ENCODE peak calls at places on chromosomes 13 and 19, in five cellular contexts. N, A, C, I and O are unnamed samples.

GRCh38 chr19:8096071-8096470 is 43.5 kb downstream of the CCL25 start:
- DNase-seq in N (no peak), A (peak; percentile 40), C (no peak), I (no peak), O (no peak)

GRCh38 chr19:45693168-45693788 is 812 bp downstream of the QPCTL start:
- DNase-seq in N (no peak), A (peak; percentile 86), C (peak; percentile 94), I (peak; percentile 83), O (peak; percentile 85)

GRCh38 chr19:5665781-5666513 is 14.4 kb downstream of the MICOS13 start:
- DNase-seq in N (no peak), A (peak; percentile 37), C (no peak), I (no peak), O (peak; percentile 52)

GRCh38 chr13:34419025-34419424 is 523.0 kb upstream of the NBEA start:
- DNase-seq in N (no peak), A (no peak), C (no peak), I (no peak), O (peak; percentile 47)

GRCh38 chr13:51781246-51782022 is 22.5 kb downstream of the DHRS12 start:
- DNase-seq in N (no peak), A (peak; percentile 75), C (no peak), I (peak; percentile 57), O (peak; percentile 45)

GRCh38 chr13:113802090-113802531 is 43.1 kb downstream of the TMEM255B start:
- DNase-seq in N (peak; percentile 30), A (no peak), C (peak; percentile 81), I (peak; percentile 85), O (peak; percentile 83)

GRCh38 chr13:90375851-90376250 is 971.6 kb upstream of the MIR17HG start:
- DNase-seq in N (no peak), A (no peak), C (no peak), I (no peak), O (no peak)

GRCh38 chr13:76882431-76882830 is 3.8 kb downstream of the KCTD12 start:
- DNase-seq in N (no peak), A (peak; percentile 28), C (no peak), I (no peak), O (peak; percentile 24)

GRCh38 chr13:38566526-38566925 is 120.4 kb upstream of the FREM2 start:
- DNase-seq in N (no peak), A (no peak), C (no peak), I (no peak), O (no peak)

GRCh38 chr19:1889907-1890306 is 4.6 kb upstream of the ABHD17A start:
- DNase-seq in N (no peak), A (no peak), C (no peak), I (no peak), O (no peak)

GRCh38 chr19:47485210-47485609 is 1.2 kb upstream of the KPTN start:
- DNase-seq in N (no peak), A (no peak), C (no peak), I (no peak), O (no peak)

GRCh38 chr13:24110011-24110410 is 50.5 kb upstream of the SPATA13 start:
- DNase-seq in N (no peak), A (no peak), C (no peak), I (no peak), O (no peak)

GRCh38 chr13:101965096-101965495 is 436.8 kb downstream of the FGF14 start:
- DNase-seq in N (no peak), A (no peak), C (no peak), I (no peak), O (no peak)

GRCh38 chr19:13847033-13847899 is 29.7 kb upstream of the NANOS3 start:
- DNase-seq in N (peak; percentile 95), A (peak; percentile 97), C (peak; percentile 98), I (peak; percentile 92), O (peak; percentile 97)

DNA sequence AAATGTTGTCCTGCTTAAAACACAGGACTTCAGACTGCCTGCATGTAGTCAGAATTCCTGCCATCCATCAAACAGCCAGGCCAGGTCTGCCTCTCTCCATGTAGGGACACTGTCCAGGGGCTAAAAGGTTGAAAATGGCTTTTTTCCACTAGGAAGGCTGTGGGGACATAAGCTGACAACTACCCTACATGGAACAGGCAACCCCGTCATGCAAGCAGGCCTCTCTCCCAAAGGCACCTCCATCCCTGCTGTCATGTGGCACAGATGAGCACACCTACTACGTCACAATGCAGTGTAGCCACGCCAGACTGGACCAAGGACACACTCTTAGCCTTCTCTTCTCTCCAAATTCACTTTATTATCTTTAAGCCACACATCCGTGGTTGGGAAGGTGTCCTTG is 40.8 kb downstream of the LATS2 start:
- DNase-seq in N (no peak), A (no peak), C (no peak), I (peak; percentile 14), O (no peak)
- H3K23ac ChIP-seq in N (no peak overlapping the region), A (no peak overlapping the region), C (no peak overlapping the region), I (no peak overlapping the region), O (no peak overlapping the region)

GRCh38 chr19:40133491-40133890 is 42.7 kb upstream of the ZNF780A start:
- DNase-seq in N (no peak), A (no peak), C (no peak), I (no peak), O (no peak)
- H2BK12ac ChIP-seq in N (no peak overlapping the region), A (no peak overlapping the region), C (no peak overlapping the region), I (no peak overlapping the region), O (no peak overlapping the region)

GRCh38 chr19:57613941-57614743 is at the start of gene ZNF134:
- DNase-seq in N (peak; percentile 77), A (peak; percentile 95), C (peak; percentile 90), I (peak; percentile 94), O (peak; percentile 92)
- H3K23ac ChIP-seq in N (peak within 1 kb of the TSS; percentile 89), A (no peak within 1 kb of the TSS), C (no peak within 1 kb of the TSS), I (no peak within 1 kb of the TSS), O (no peak within 1 kb of the TSS)

GRCh38 chr13:93409816-93410215 is 183.2 kb downstream of the GPC6 start:
- DNase-seq in N (no peak), A (no peak), C (no peak), I (no peak), O (no peak)
- H2BK12ac ChIP-seq in N (no peak overlapping the region), A (no peak overlapping the region), C (no peak overlapping the region), I (no peak overlapping the region), O (no peak overlapping the region)

DNA sequence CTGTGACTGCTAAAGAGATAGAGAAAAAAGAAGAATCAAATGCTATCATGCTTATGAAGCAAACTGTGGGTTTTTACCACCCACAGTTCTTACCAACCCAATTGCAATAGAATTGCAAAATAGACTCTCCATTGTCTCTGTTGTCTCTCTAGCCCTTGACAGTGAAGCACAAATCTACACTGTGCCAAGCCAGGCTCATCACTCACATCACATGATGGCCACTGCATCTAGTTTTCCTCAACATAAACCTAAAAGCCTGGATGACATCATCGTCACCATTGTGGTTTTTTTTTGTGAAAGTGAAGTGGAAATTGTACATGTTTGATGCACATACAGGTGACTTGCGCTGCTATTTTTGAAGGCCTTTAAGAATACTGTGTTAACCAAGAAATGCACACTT is 56.1 kb downstream of the KL start:
- DNase-seq in N (no peak), A (no peak), C (no peak), I (no peak), O (no peak)
- H3K23ac ChIP-seq in N (no peak overlapping the region), A (no peak overlapping the region), C (no peak overlapping the region), I (no peak overlapping the region), O (no peak overlapping the region)

GRCh38 chr13:88656751-88657150 is 985.6 kb downstream of the SLITRK5 start:
- DNase-seq in N (no peak), A (no peak), C (no peak), I (no peak), O (no peak)
- H2BK12ac ChIP-seq in N (no peak overlapping the region), A (no peak overlapping the region), C (no peak overlapping the region), I (no peak overlapping the region), O (no peak overlapping the region)

GRCh38 chr13:80118507-80118906 is 222.4 kb downstream of the SPRY2 start:
- DNase-seq in N (no peak), A (no peak), C (no peak), I (no peak), O (no peak)

GRCh38 chr13:80126382-80127068 is 214.4 kb downstream of the SPRY2 start:
- DNase-seq in N (no peak), A (no peak), C (no peak), I (no peak), O (no peak)

GRCh38 chr13:80118099-80118498 is 222.8 kb downstream of the SPRY2 start:
- DNase-seq in N (no peak), A (no peak), C (no peak), I (no peak), O (no peak)

GRCh38 chr13:80121038-80121437 is 219.9 kb downstream of the SPRY2 start:
- DNase-seq in N (no peak), A (no peak), C (no peak), I (no peak), O (no peak)

DNA sequence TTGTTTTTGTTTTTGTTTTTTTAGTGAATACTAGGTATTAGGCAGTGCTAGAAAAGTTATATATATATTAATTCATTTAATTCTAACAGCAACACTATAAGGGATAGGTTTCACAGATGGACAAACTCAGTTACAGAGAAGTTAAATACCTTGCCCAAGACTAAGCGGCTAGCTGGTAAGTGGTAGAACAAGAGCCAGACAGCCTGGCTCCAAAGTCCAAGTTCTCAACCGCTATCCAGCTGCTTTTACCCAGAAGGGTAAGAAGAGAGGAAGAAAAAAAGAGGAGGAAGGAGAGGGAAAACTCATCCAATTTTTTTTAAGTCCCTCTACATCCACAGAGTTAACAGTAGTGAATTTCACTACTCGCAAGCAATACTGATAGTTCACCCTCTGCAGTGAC is 217.0 kb downstream of the SPRY2 start:
- DNase-seq in N (no peak), A (no peak), C (no peak), I (no peak), O (no peak)
- H3K23ac ChIP-seq in N (no peak overlapping the region), A (no peak overlapping the region), C (no peak overlapping the region), I (no peak overlapping the region), O (no peak overlapping the region)

DNA sequence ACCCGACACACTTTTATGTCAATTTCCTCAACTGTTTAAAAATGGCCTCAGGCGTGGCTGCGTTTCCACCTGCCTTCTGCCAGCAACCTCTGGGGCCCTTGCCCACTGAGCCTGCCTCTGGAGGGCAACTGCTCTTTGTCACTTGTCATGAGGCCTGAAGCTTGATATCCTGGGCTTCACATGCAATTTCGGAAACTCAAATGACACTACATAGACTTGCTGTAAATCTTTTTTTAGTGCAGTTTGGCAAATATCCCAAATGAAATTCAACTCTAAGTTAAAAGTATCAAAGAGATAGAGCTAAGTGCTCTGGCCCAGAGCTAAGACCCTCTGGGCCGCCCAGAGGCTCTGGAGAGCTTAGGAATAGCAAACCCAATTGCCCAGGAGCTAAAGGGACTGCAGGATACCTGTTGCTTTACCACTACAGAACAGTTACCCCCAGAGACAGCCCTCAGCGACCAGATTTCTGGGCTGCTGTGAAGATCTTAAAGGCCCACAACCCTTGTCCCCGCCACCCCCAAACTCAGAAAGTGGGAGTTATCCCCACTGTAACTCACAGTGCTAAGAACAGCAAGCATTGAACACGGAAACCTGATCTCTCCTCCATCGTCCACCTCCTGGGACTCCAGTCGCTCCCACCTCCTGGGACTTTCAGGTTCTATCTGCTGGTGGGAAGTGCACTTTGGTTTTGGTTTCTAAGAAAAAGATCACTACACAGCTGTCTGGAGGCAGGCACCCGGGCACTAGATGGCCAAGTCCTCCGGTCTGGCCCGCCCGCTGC is 19.4 kb downstream of the GJA3 start:
- DNase-seq in N (no peak), A (no peak), C (no peak), I (no peak), O (no peak)
- H2BK12ac ChIP-seq in N (no peak overlapping the region), A (no peak overlapping the region), C (no peak overlapping the region), I (no peak overlapping the region), O (no peak overlapping the region)

GRCh38 chr19:12052057-12052570 is 647 bp downstream of the ZNF878 start:
- DNase-seq in N (no peak), A (peak; percentile 77), C (no peak), I (no peak), O (peak; percentile 34)
- H3K23ac ChIP-seq in N (peak overlapping the region; percentile 96), A (no peak overlapping the region), C (no peak overlapping the region), I (no peak overlapping the region), O (no peak overlapping the region)